ENCODE peak calls at places on chromosome 19, in ten cellular contexts. G, P, D, I, B, H, F, Y, Z and C are unnamed samples.

GRCh38 chr19:15200575-15201364 is at the start of gene NOTCH3:
- DNase-seq in G (no peak), P (no peak), D (no peak), I (no peak), B (no peak), H (no peak), F (no peak), Y (no peak), Z (no peak), C (no peak)

GRCh38 chr19:31537136-31537535 is 187.9 kb upstream of the TSHZ3 start:
- DNase-seq in G (no peak), P (no peak), D (no peak), I (no peak), B (no peak), H (no peak), F (no peak), Y (no peak), Z (no peak), C (no peak)

GRCh38 chr19:34096020-34096915 is 76.0 kb upstream of the LSM14A start:
- DNase-seq in G (no peak), P (peak; percentile 43), D (no peak), I (peak; percentile 73), B (peak; percentile 57), H (peak; percentile 33), F (no peak), Y (no peak), Z (no peak), C (peak; percentile 69)

GRCh38 chr19:45323671-45324081 is 1.0 kb upstream of the CKM start:
- DNase-seq in G (no peak), P (no peak), D (no peak), I (no peak), B (no peak), H (no peak), F (peak; percentile 83), Y (no peak), Z (no peak), C (no peak)

GRCh38 chr19:36891768-36892357 is 24.2 kb downstream of the ZNF829 start:
- DNase-seq in G (no peak), P (no peak), D (no peak), I (peak; percentile 9), B (no peak), H (no peak), F (no peak), Y (no peak), Z (no peak), C (no peak)

GRCh38 chr19:50719566-50719965 is at the start of gene SHANK1:
- DNase-seq in G (no peak), P (no peak), D (no peak), I (no peak), B (no peak), H (no peak), F (no peak), Y (no peak), Z (no peak), C (peak; percentile 55)

GRCh38 chr19:10514211-10515145 is 2.8 kb downstream of the S1PR5 start:
- DNase-seq in G (no peak), P (no peak), D (no peak), I (no peak), B (no peak), H (peak; percentile 69), F (no peak), Y (no peak), Z (peak; percentile 56), C (no peak)

GRCh38 chr19:56321981-56322558 is 7.4 kb upstream of the ZSCAN5A start:
- DNase-seq in G (no peak), P (no peak), D (no peak), I (no peak), B (no peak), H (peak; percentile 45), F (no peak), Y (no peak), Z (no peak), C (no peak)

GRCh38 chr19:4817467-4818277 is 13.8 kb downstream of the TICAM1 start:
- DNase-seq in G (no peak), P (no peak), D (no peak), I (no peak), B (no peak), H (no peak), F (no peak), Y (no peak), Z (no peak), C (no peak)

GRCh38 chr19:6730153-6730804 is 7.1 kb downstream of the GPR108 start:
- DNase-seq in G (no peak), P (no peak), D (peak; percentile 32), I (no peak), B (no peak), H (no peak), F (peak; percentile 86), Y (no peak), Z (peak; percentile 46), C (peak; percentile 42)

GRCh38 chr19:45632468-45633196 is 6.6 kb downstream of the EML2 start:
- DNase-seq in G (no peak), P (peak; percentile 77), D (peak; percentile 39), I (peak; percentile 87), B (peak; percentile 48), H (peak; percentile 75), F (peak; percentile 70), Y (no peak), Z (peak; percentile 87), C (peak; percentile 81)

GRCh38 chr19:35557539-35558399 is 5.7 kb downstream of the ATP4A start:
- DNase-seq in G (no peak), P (no peak), D (peak; percentile 46), I (peak; percentile 42), B (peak; percentile 98), H (peak; percentile 71), F (no peak), Y (no peak), Z (peak; percentile 99), C (peak; percentile 92)

GRCh38 chr19:10193666-10194499 is 870 bp downstream of the DNMT1 start:
- DNase-seq in G (peak; percentile 6), P (peak; percentile 68), D (peak; percentile 21), I (peak; percentile 69), B (peak; percentile 3), H (peak; percentile 18), F (no peak), Y (no peak), Z (peak; percentile 39), C (no peak)

GRCh38 chr19:41367848-41368301 is 3.9 kb upstream of the B9D2 start:
- DNase-seq in G (no peak), P (peak; percentile 94), D (no peak), I (peak; percentile 92), B (no peak), H (no peak), F (no peak), Y (peak; percentile 84), Z (no peak), C (peak; percentile 93)

GRCh38 chr19:40376286-40376862 is 13.6 kb downstream of the HIPK4 start:
- DNase-seq in G (no peak), P (no peak), D (no peak), I (no peak), B (no peak), H (no peak), F (no peak), Y (no peak), Z (no peak), C (no peak)

GRCh38 chr19:12882589-12882988 is 1.3 kb upstream of the DNASE2 start:
- DNase-seq in G (no peak), P (no peak), D (no peak), I (no peak), B (no peak), H (no peak), F (no peak), Y (no peak), Z (no peak), C (no peak)

GRCh38 chr19:13117772-13118423 is at the start of gene NACC1:
- DNase-seq in G (peak; percentile 78), P (peak; percentile 94), D (peak; percentile 92), I (peak; percentile 89), B (peak; percentile 72), H (peak; percentile 97), F (peak; percentile 93), Y (no peak), Z (peak; percentile 94), C (peak; percentile 95)

GRCh38 chr19:13401388-13401787 is 104.9 kb downstream of the CACNA1A start:
- DNase-seq in G (no peak), P (peak; percentile 33), D (no peak), I (peak; percentile 76), B (no peak), H (no peak), F (no peak), Y (no peak), Z (peak; percentile 34), C (no peak)

GRCh38 chr19:15280915-15281683 is 48.9 kb upstream of the EPHX3 start:
- DNase-seq in G (no peak), P (peak; percentile 84), D (no peak), I (peak; percentile 86), B (peak; percentile 76), H (no peak), F (peak; percentile 94), Y (peak; percentile 51), Z (peak; percentile 85), C (peak; percentile 91)

GRCh38 chr19:51546107-51546649 is 14.7 kb upstream of the SIGLEC6 start:
- DNase-seq in G (no peak), P (no peak), D (no peak), I (no peak), B (no peak), H (no peak), F (no peak), Y (no peak), Z (no peak), C (no peak)

GRCh38 chr19:23914402-23915286 is at the start of gene ZNF726:
- DNase-seq in G (peak; percentile 73), P (peak; percentile 52), D (peak; percentile 65), I (peak; percentile 96), B (no peak), H (peak; percentile 90), F (peak; percentile 90), Y (peak; percentile 80), Z (peak; percentile 89), C (peak; percentile 91)

GRCh38 chr19:35553385-35554000 is 8.1 kb downstream of the TMEM147 start:
- DNase-seq in G (no peak), P (no peak), D (no peak), I (no peak), B (no peak), H (no peak), F (no peak), Y (no peak), Z (no peak), C (no peak)

GRCh38 chr19:1811942-1812425 is at the start of gene ATP8B3:
- DNase-seq in G (peak; percentile 55), P (no peak), D (no peak), I (no peak), B (no peak), H (peak; percentile 99), F (no peak), Y (no peak), Z (no peak), C (no peak)

GRCh38 chr19:33385956-33386355 is 12.4 kb downstream of the CEBPG start:
- DNase-seq in G (no peak), P (no peak), D (no peak), I (no peak), B (no peak), H (no peak), F (no peak), Y (no peak), Z (no peak), C (no peak)

GRCh38 chr19:47471733-47472457 is at the start of gene SLC8A2:
- DNase-seq in G (peak; percentile 17), P (peak; percentile 15), D (peak; percentile 39), I (peak; percentile 57), B (peak; percentile 63), H (peak; percentile 59), F (peak; percentile 93), Y (peak; percentile 26), Z (peak; percentile 85), C (peak; percentile 95)

GRCh38 chr19:7188682-7189629 is 105.3 kb downstream of the INSR start:
- DNase-seq in G (no peak), P (no peak), D (no peak), I (no peak), B (peak; percentile 3), H (no peak), F (no peak), Y (no peak), Z (no peak), C (peak; percentile 37)

GRCh38 chr19:35341006-35341405 is 6.7 kb upstream of the FFAR1 start:
- DNase-seq in G (no peak), P (no peak), D (no peak), I (no peak), B (no peak), H (no peak), F (no peak), Y (no peak), Z (no peak), C (no peak)

GRCh38 chr19:1206063-1206732 is 620 bp downstream of the STK11 start:
- DNase-seq in G (no peak), P (no peak), D (no peak), I (no peak), B (no peak), H (no peak), F (no peak), Y (no peak), Z (no peak), C (no peak)